ENCODE peak calls at places on chromosomes 13 and 19, in four cellular contexts. Z is GM23338, G is K562, U is HCT116. X is an unnamed sample.

GRCh38 chr13:97028441-97029299 is 34.4 kb upstream of the OXGR1 start:
- DNase-seq in Z (peak), G (peak), U (peak), X (peak)

GRCh38 chr19:1668339-1669123 is 16.1 kb upstream of the TCF3 start:
- DNase-seq in Z (peak), G (no peak), U (no peak), X (no peak)

GRCh38 chr19:2077398-2077797 is 18.7 kb downstream of the MOB3A start:
- DNase-seq in Z (no peak), G (no peak), U (no peak), X (no peak)

GRCh38 chr19:926595-927043 is 784 bp downstream of the ARID3A start:
- DNase-seq in Z (peak), G (no peak), U (no peak), X (no peak)

GRCh38 chr19:55344444-55344843 is 4.8 kb downstream of the KMT5C start:
- DNase-seq in Z (no peak), G (no peak), U (no peak), X (no peak)

GRCh38 chr13:51635137-51635878 is 51.0 kb downstream of the WDFY2 start:
- DNase-seq in Z (no peak), G (no peak), U (no peak), X (no peak)

GRCh38 chr13:80556291-80556690 is 215.4 kb upstream of the SPRY2 start:
- DNase-seq in Z (no peak), G (peak), U (no peak), X (no peak)

GRCh38 chr13:30805132-30805537 is 69.8 kb downstream of the ALOX5AP start:
- DNase-seq in Z (no peak), G (no peak), U (no peak), X (no peak)

GRCh38 chr13:41546372-41547252 is 89.3 kb downstream of the RGCC start:
- DNase-seq in Z (no peak), G (no peak), U (no peak), X (no peak)

GRCh38 chr13:101453784-101454201 is 1.3 kb downstream of the ITGBL1 start:
- DNase-seq in Z (peak), G (no peak), U (no peak), X (no peak)

GRCh38 chr19:3375221-3376088 is 9.1 kb downstream of the NFIC start:
- DNase-seq in Z (no peak), G (peak), U (no peak), X (no peak)
- TF ChIP-seq REST in Z (no peak), G (no peak), U (no peak), X (no peak)

DNA sequence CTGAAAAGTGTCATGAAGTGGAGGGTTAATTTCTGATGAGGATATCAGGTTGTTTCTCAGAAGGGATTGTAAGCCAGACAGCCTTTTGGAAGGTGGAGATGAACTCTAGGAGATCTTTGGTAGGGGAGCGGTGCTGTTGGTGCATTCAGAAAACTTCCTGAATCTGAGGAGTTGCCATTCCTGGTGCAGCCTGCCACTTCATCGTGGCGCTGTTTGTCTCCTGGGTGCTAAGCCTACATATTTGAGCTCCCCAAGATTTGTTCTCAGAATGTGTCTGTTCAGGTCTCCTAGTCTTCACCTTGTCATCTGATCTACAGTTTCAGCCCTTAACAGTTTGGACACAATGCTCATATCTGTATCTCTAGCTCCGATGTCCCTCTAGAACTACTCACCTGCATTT is 285.6 kb downstream of the MTUS2 start:
- DNase-seq in Z (peak), G (peak), U (no peak), X (no peak)
- TF ChIP-seq CTCF in Z (peak), G (peak), U (peak), X (peak)

DNA sequence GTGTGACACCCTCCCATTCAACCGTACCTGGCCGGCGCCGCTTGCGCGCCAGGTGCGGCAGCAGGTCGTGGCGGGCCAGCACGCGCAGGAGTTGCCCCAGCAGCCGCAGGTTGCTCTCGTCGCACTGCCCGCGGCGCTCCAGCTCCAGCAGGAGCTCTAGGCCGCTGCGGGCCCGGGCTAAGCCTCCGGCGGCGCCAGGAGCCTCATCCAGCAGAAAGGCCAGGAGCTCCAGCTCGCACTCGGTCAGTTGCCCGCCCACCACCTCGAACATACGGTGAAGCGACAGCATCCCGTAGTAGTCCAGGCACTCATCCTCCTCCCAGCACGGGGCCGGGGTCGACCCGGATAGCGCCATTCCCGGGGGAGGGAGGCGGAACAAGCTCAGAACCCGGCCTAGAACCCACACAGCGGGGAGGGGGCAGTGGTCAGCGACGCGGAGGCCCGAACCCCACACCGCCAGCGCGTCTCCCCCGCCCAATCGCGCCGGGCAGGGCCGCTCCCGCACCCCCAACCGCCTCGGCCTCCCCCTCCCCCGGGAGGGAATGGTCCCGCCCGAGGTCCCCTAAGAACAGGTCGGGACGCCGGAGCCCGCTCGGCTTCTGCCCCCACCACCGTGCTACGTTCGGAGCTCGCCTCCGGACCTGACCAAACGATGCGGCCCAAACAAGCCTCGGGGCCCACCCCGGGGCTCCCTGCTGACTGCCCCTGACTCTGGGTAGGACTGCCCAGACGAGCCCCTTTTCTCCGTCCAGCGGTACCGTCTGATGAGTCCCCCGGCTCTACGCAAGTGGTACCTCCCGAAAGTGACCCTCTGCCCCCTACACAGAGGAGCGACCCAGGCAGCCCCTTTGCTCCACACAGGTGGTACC is 590 bp downstream of the DEDD2 start:
- DNase-seq in Z (peak), G (peak), U (no peak), X (no peak)
- TF ChIP-seq POLR2AphosphoS5 in Z (no peak), G (no peak), U (no peak), X (no peak)

GRCh38 chr13:32314968-32315254 is 252 bp downstream of the ZAR1L start:
- DNase-seq in Z (peak), G (peak), U (peak), X (peak)
- TF ChIP-seq REST in Z (no peak), G (no peak), U (no peak), X (no peak)

GRCh38 chr19:4256563-4256962 is 9.7 kb downstream of the YJU2 start:
- DNase-seq in Z (peak), G (peak), U (no peak), X (no peak)
- TF ChIP-seq CTCF in Z (peak), G (peak), U (peak), X (no peak)